ENCODE peak calls at places on chromosomes 16 and 17, in nine cellular contexts. C is NCI-H460; J is CD8-positive, alpha-beta memory T cell; K is NCI-H2081 treated with DMSO at 0.1 percent for 48 hours; S is substantia nigra; Z is hepatic stellate cell; O is GF-D8; H is GM04504; I is cardiac fibroblast. M is an unnamed sample.

GRCh38 chr17:74785096-74785980 is 9.2 kb upstream of the NAT9 start:
- DNase-seq in C (no peak), J (no peak), K (no peak), S (no peak), Z (no peak), O (no peak), H (no peak), I (no peak), M (no peak)

GRCh38 chr16:53129281-53130192 is 74.7 kb downstream of the CHD9 start:
- DNase-seq in C (no peak), J (no peak), K (no peak), S (no peak), Z (peak), O (no peak), H (no peak), I (peak), M (no peak)

GRCh38 chr16:28549301-28549899 is 4.3 kb upstream of the SGF29 start:
- DNase-seq in C (peak), J (no peak), K (no peak), S (no peak), Z (peak), O (peak), H (no peak), I (peak), M (peak)

GRCh38 chr16:87145181-87146176 is 171.7 kb downstream of the C16orf95 start:
- DNase-seq in C (no peak), J (no peak), K (no peak), S (no peak), Z (peak), O (no peak), H (no peak), I (peak), M (peak)

GRCh38 chr16:81549547-81550411 is 105.2 kb downstream of the CMIP start:
- DNase-seq in C (no peak), J (no peak), K (no peak), S (no peak), Z (no peak), O (no peak), H (no peak), I (no peak), M (no peak)

GRCh38 chr17:10798910-10799309 is 5.0 kb downstream of the TMEM238L start:
- DNase-seq in C (no peak), J (no peak), K (no peak), S (no peak), Z (no peak), O (no peak), H (no peak), I (no peak), M (no peak)

GRCh38 chr16:3998793-3999478 is 117.3 kb downstream of the ADCY9 start:
- DNase-seq in C (peak), J (no peak), K (no peak), S (no peak), Z (peak), O (no peak), H (peak), I (peak), M (no peak)

GRCh38 chr17:82126479-82127314 is 28.7 kb upstream of the FASN start:
- DNase-seq in C (no peak), J (peak), K (no peak), S (no peak), Z (no peak), O (no peak), H (no peak), I (no peak), M (no peak)

GRCh38 chr16:1486551-1487390 is 2.0 kb downstream of the PTX4 start:
- DNase-seq in C (no peak), J (no peak), K (no peak), S (no peak), Z (no peak), O (no peak), H (no peak), I (no peak), M (no peak)

GRCh38 chr17:10276436-10276835 is 78.0 kb upstream of the GAS7 start:
- DNase-seq in C (no peak), J (no peak), K (no peak), S (no peak), Z (no peak), O (no peak), H (no peak), I (no peak), M (no peak)

GRCh38 chr17:48328457-48328856 is 101.6 kb downstream of the SKAP1 start:
- DNase-seq in C (no peak), J (no peak), K (no peak), S (no peak), Z (no peak), O (no peak), H (no peak), I (no peak), M (no peak)

GRCh38 chr17:8273884-8274444 is 14.5 kb upstream of the RANGRF start:
- DNase-seq in C (no peak), J (no peak), K (no peak), S (no peak), Z (no peak), O (no peak), H (no peak), I (no peak), M (peak)

GRCh38 chr17:8856869-8857575 is 10.5 kb downstream of the PIK3R6 start:
- DNase-seq in C (no peak), J (no peak), K (no peak), S (no peak), Z (no peak), O (no peak), H (no peak), I (no peak), M (no peak)

GRCh38 chr16:88634141-88634993 is 4.0 kb upstream of the IL17C start:
- DNase-seq in C (no peak), J (peak), K (no peak), S (no peak), Z (no peak), O (no peak), H (no peak), I (peak), M (no peak)

GRCh38 chr17:28950752-28951427 is 428 bp downstream of the PHF12 start:
- DNase-seq in C (no peak), J (no peak), K (no peak), S (no peak), Z (peak), O (no peak), H (no peak), I (no peak), M (no peak)

GRCh38 chr16:77637939-77638338 is 84.4 kb upstream of the NUDT7 start:
- DNase-seq in C (no peak), J (no peak), K (no peak), S (no peak), Z (no peak), O (no peak), H (no peak), I (peak), M (no peak)

GRCh38 chr17:33438136-33438535 is 145.0 kb upstream of the ASIC2 start:
- DNase-seq in C (no peak), J (no peak), K (no peak), S (no peak), Z (no peak), O (no peak), H (no peak), I (no peak), M (no peak)

GRCh38 chr16:68085259-68086071 is at the start of gene NFATC3:
- DNase-seq in C (peak), J (peak), K (peak), S (peak), Z (peak), O (peak), H (peak), I (peak), M (peak)

GRCh38 chr17:41147531-41148204 is 2.0 kb downstream of the KRTAP4-5 start:
- DNase-seq in C (no peak), J (no peak), K (no peak), S (no peak), Z (no peak), O (no peak), H (no peak), I (no peak), M (no peak)

GRCh38 chr16:67653131-67654068 is 6.7 kb downstream of the ACD start:
- DNase-seq in C (no peak), J (no peak), K (no peak), S (no peak), Z (peak), O (no peak), H (no peak), I (no peak), M (peak)

GRCh38 chr17:514584-514983 is 162.0 kb upstream of the RPH3AL start:
- DNase-seq in C (no peak), J (no peak), K (no peak), S (no peak), Z (no peak), O (no peak), H (no peak), I (no peak), M (no peak)

GRCh38 chr16:20853981-20854620 is 46.1 kb downstream of the DCUN1D3 start:
- DNase-seq in C (no peak), J (no peak), K (no peak), S (no peak), Z (no peak), O (no peak), H (no peak), I (peak), M (no peak)

M was measured in Calu3.